ENCODE peak calls at places on chromosomes 6 and 20, in seven cellular contexts. Q is lower lobe of right lung; S is GM23248; N is body of pancreas; C is psoas muscle; A is dorsolateral prefrontal cortex; T is CD8-positive, alpha-beta memory T cell. M is an unnamed sample.

GRCh38 chr6:125944434-125944816 is 12.1 kb upstream of the HINT3 start:
- DNase-seq in A (peak), Q (peak), C (peak), N (peak), S (peak), T (no peak), M (no peak)

GRCh38 chr6:104428201-104428600 is 431.5 kb downstream of the HACE1 start:
- DNase-seq in T (no peak), Q (no peak), C (no peak), N (no peak), A (no peak), S (no peak), M (no peak)

GRCh38 chr6:126529605-126530004 is 189.7 kb downstream of the CENPW start:
- DNase-seq in N (no peak), C (no peak), A (no peak), Q (no peak), S (no peak), T (no peak), M (no peak)

GRCh38 chr20:3653921-3654320 is 9.3 kb downstream of the GFRA4 start:
- DNase-seq in S (no peak), N (no peak), C (no peak), A (no peak), T (no peak), Q (no peak), M (no peak)

GRCh38 chr6:106390088-106390487 is 29.6 kb downstream of the CRYBG1 start:
- DNase-seq in S (no peak), A (no peak), N (no peak), Q (no peak), C (no peak), T (no peak), M (no peak)

GRCh38 chr6:484729-485111 is 93.2 kb downstream of the IRF4 start:
- DNase-seq in T (no peak), S (no peak), C (no peak), Q (no peak), A (no peak), N (no peak), M (no peak)

GRCh38 chr6:94535798-94536197 is 1041.5 kb upstream of the MANEA start:
- DNase-seq in T (no peak), N (no peak), C (no peak), S (no peak), Q (no peak), A (no peak), M (no peak)

GRCh38 chr20:40741507-40742106 is 52.6 kb upstream of the MAFB start:
- DNase-seq in C (peak), N (peak), T (no peak), Q (no peak), A (no peak), S (peak), M (peak)

GRCh38 chr6:133895573-133896343 is 6.8 kb downstream of the TCF21 start:
- DNase-seq in N (no peak), A (no peak), C (peak), Q (no peak), T (no peak), S (peak), M (no peak)

GRCh38 chr6:116397960-116398359 is 27.2 kb downstream of the DSE start:
- DNase-seq in S (peak), A (no peak), C (no peak), T (no peak), N (no peak), Q (no peak), M (no peak)

GRCh38 chr6:30799210-30799609 is 54.9 kb upstream of the IER3 start:
- DNase-seq in S (no peak), A (no peak), T (no peak), N (no peak), C (no peak), Q (no peak), M (no peak)

GRCh38 chr6:18263561-18264337 is 581 bp downstream of the DEK start:
- DNase-seq in Q (peak), T (peak), C (peak), A (peak), N (peak), S (peak), M (no peak)

GRCh38 chr6:26033942-26034354 is 53.3 kb upstream of the HFE start:
- DNase-seq in C (peak), Q (peak), N (no peak), T (no peak), A (no peak), S (no peak), M (no peak)

GRCh38 chr6:43496370-43497128 is 13.6 kb downstream of the LRRC73 start:
- DNase-seq in T (no peak), N (no peak), Q (no peak), S (peak), C (no peak), A (no peak), M (peak)

GRCh38 chr6:90413867-90414266 is 117.2 kb upstream of the BACH2 start:
- DNase-seq in A (no peak), C (no peak), S (peak), T (peak), Q (no peak), N (no peak), M (no peak)

GRCh38 chr6:122804962-122805499 is 16.0 kb downstream of the SMPDL3A start:
- DNase-seq in N (no peak), T (no peak), S (no peak), C (no peak), Q (no peak), A (no peak), M (no peak)

GRCh38 chr6:54800201-54800600 is 46.4 kb upstream of the FAM83B start:
- DNase-seq in S (no peak), C (no peak), T (no peak), N (no peak), Q (no peak), A (no peak), M (no peak)
- H3K4me3 ChIP-seq in S (no peak), C (peak), T (no peak), N (no peak), Q (no peak), A (no peak), M (no peak)

GRCh38 chr20:53676519-53676822 is 82.8 kb upstream of the ZNF217 start:
- DNase-seq in S (no peak), T (no peak), Q (no peak), C (no peak), N (no peak), A (no peak), M (no peak)

GRCh38 chr20:53678990-53679596 is 85.5 kb upstream of the ZNF217 start:
- DNase-seq in C (no peak), S (no peak), N (no peak), T (no peak), Q (no peak), A (no peak), M (no peak)

GRCh38 chr20:53676987-53677386 is 83.3 kb upstream of the ZNF217 start:
- DNase-seq in A (no peak), N (no peak), S (no peak), T (no peak), Q (no peak), C (no peak), M (no peak)

GRCh38 chr20:53678315-53678989 is 84.8 kb upstream of the ZNF217 start:
- DNase-seq in A (no peak), N (no peak), C (no peak), S (no peak), T (no peak), Q (no peak), M (no peak)

GRCh38 chr20:53677447-53678314 is 84.0 kb upstream of the ZNF217 start:
- DNase-seq in S (peak), A (no peak), C (no peak), Q (peak), N (peak), T (peak), M (no peak)
- H3K27ac ChIP-seq in S (no peak), A (peak), C (no peak), Q (peak), N (peak), T (peak), M (no peak)

GRCh38 chr6:111759836-111760785 is 113.1 kb downstream of the FYN start:
- DNase-seq in N (no peak), Q (no peak), C (no peak), S (peak), T (peak), A (no peak), M (no peak)

GRCh38 chr6:111759413-111759835 is 113.8 kb downstream of the FYN start:
- DNase-seq in C (no peak), Q (no peak), A (no peak), N (no peak), T (no peak), S (peak), M (no peak)

GRCh38 chr6:111754423-111754822 is 118.8 kb downstream of the FYN start:
- DNase-seq in C (no peak), N (no peak), S (no peak), T (no peak), A (no peak), Q (no peak), M (no peak)

GRCh38 chr6:111758608-111759293 is 114.5 kb downstream of the FYN start:
- DNase-seq in C (no peak), Q (no peak), A (no peak), S (no peak), N (no peak), T (peak), M (no peak)

DNA sequence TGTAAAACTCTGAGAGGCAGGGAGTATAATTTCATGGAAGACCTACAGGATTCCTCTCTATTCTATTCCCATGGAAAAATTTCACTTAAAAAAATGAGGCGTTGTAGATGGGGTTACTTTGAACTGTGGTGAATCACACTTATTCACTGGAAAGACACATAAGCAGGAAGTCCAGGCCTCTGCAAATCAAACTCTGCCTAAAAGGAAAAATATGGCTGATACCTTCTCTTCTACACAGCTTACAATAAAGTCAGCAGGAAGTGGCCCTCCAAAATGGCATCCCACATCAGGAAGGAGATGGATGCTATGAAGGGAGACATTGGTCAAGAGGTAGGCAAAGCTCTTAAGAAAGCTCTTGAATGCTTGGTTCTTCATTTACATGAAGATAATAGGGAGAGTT is 115.9 kb downstream of the FYN start:
- DNase-seq in T (peak), S (peak), N (no peak), C (no peak), Q (no peak), A (no peak), M (no peak)
- H3K4me3 ChIP-seq in T (peak), S (no peak), N (no peak), C (no peak), Q (no peak), A (no peak), M (no peak)

DNA sequence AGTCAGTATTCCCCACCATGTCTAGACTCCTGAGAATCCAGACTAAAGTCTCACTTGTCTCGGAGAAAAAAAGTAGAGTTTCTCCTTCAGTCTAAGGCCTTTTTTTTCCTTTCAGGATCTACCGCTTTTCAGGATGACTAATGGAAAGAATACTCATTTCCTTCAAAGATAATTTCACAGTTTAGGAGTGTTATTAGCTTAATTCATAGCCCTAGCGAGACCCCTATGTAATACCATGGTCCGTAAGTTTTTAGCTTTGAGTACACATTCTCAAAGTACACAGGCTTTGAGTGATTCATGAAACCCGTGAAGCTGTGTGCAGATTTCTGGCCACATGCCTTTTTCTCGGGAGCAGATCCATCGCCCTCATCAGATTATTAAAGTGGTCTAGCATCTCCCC is 133.1 kb downstream of the SOX4 start:
- DNase-seq in S (no peak), C (no peak), T (no peak), N (no peak), Q (no peak), A (no peak), M (no peak)
- H3K27ac ChIP-seq in S (no peak), C (no peak), T (no peak), N (no peak), Q (no peak), A (no peak), M (no peak)

DNA sequence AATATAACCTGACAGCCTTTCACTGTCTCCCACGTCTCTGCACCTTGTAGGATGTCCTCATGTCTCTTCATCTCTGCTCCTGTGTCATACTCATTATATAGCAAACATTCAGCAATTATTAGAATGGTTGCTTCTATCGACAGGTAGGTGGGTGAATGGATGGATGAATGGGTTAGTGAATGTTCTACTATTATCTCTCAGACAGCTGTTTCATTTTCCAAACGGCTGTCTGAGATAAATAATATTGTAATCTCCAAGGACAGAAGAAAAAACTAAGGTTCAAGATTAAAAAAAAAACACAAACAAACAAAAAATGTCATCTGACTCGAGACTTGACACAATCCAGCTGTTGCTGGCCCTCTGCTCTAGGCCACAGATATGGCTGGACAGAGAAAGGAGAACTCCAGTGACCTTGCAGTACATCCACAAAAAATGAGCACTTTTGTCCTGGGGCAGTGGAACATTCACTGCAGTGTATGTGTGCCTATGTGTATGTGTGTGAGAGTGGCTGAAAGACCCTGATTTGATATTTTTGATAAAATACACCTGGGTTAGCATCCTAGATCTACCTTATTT is 2.1 kb downstream of the HNF4A start:
- DNase-seq in T (no peak), C (no peak), Q (no peak), A (no peak), S (no peak), N (no peak), M (no peak)
- H3K4me3 ChIP-seq in T (no peak), C (no peak), Q (no peak), A (no peak), S (no peak), N (no peak), M (no peak)

DNA sequence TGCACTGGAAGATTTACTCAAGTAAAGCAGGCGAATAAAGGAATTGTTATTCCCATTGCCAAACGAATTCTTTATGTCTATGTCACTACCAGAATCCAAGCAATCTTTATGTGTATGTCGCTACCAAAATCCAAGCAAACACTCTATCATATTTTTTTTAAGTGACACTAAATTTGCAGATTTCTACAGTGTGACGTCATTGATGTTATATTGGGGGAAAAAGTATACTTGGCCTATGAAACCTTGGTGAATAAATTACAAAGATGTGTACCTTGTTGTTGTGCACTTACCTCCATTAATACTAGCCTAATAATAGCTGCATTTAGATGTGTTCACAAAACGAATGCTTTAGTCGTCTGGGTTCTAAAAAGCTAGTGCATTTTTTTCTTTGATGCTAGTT is 957 bp downstream of the TTK start:
- DNase-seq in S (no peak), N (no peak), T (no peak), A (no peak), C (no peak), Q (no peak), M (no peak)
- H3K27ac ChIP-seq in S (no peak), N (no peak), T (peak), A (no peak), C (no peak), Q (no peak), M (peak)

DNA sequence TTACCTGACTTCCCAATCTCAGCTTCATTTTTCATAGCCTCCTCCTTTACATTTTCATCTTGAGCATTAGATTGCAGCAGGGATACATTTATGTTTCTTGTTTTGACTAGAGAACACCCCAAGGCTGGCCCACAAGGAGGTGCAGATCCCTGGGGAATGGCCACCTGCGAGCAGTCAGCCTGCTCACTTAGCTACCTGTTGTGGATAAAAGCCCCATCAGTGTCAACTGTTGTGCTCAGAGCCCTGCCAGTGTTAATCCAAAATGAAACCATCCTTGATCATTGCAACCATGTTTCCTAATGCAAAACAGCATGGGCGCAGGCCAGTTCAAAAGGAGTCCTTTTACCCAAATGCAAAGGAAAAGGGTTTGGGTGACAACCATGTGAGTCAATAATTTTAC is 50.8 kb downstream of the CNR1 start:
- DNase-seq in C (no peak), T (no peak), Q (no peak), N (no peak), A (no peak), S (no peak), M (no peak)
- H3K4me3 ChIP-seq in C (no peak), T (no peak), Q (no peak), N (no peak), A (no peak), S (no peak), M (no peak)

GRCh38 chr6:82015043-82015442 is 232.5 kb downstream of the IBTK start:
- DNase-seq in S (peak), N (no peak), C (no peak), A (no peak), Q (no peak), T (no peak), M (no peak)
- H3K27ac ChIP-seq in S (peak), N (no peak), C (peak), A (no peak), Q (peak), T (no peak), M (peak)